ENCODE peak calls at places on chromosomes 2 and 18, in five cellular contexts. M is NCI-H2029 treated with DMSO at 0.1 percent for 48 hours; N is NCI-H460; E is CD4-positive, alpha-beta T cell; Z is NCI-H1105 treated with DMSO at 0.1 percent for 48 hours. X is an unnamed sample.

GRCh38 chr2:84881581-84882414 is 914 bp upstream of the TRABD2A start:
- DNase-seq in M (no peak), E (peak), Z (peak), N (peak), X (peak)

GRCh38 chr2:6639870-6640639 is 225.7 kb downstream of the CMPK2 start:
- DNase-seq in N (no peak), M (no peak), Z (no peak), E (no peak), X (no peak)

GRCh38 chr2:240400319-240401161 is 34.9 kb upstream of the GPC1 start:
- DNase-seq in M (no peak), Z (no peak), N (no peak), E (peak), X (no peak)

GRCh38 chr2:12618576-12618975 is 98.2 kb upstream of the TRIB2 start:
- DNase-seq in M (no peak), Z (no peak), E (no peak), N (no peak), X (no peak)

GRCh38 chr2:208249241-208249640 is 5.6 kb downstream of the IDH1 start:
- DNase-seq in Z (no peak), M (no peak), N (no peak), E (no peak), X (no peak)

GRCh38 chr2:120624738-120625446 is 110.8 kb upstream of the GLI2 start:
- DNase-seq in M (no peak), E (no peak), Z (no peak), N (no peak), X (no peak)

GRCh38 chr2:61970807-61971556 is 65.5 kb downstream of the COMMD1 start:
- DNase-seq in E (no peak), N (no peak), Z (no peak), M (no peak), X (no peak)

GRCh38 chr2:69604844-69605243 is 38.7 kb downstream of the AAK1 start:
- DNase-seq in E (no peak), Z (no peak), N (no peak), M (no peak), X (no peak)

GRCh38 chr2:71670430-71670795 is 217.1 kb downstream of the DYSF start:
- DNase-seq in M (no peak), N (no peak), Z (no peak), E (no peak), X (no peak)

GRCh38 chr2:42048318-42049251 is 764 bp downstream of the PKDCC start:
- DNase-seq in N (no peak), M (no peak), Z (no peak), E (no peak), X (peak)

GRCh38 chr2:119114266-119114665 is 44.3 kb downstream of the C1QL2 start:
- DNase-seq in E (no peak), Z (no peak), N (no peak), M (no peak), X (no peak)

GRCh38 chr18:2723207-2723606 is 67.7 kb downstream of the SMCHD1 start:
- DNase-seq in Z (no peak), M (no peak), E (no peak), N (no peak), X (no peak)

GRCh38 chr18:43786893-43787292 is 509.6 kb upstream of the SYT4 start:
- DNase-seq in N (no peak), Z (no peak), E (no peak), M (no peak), X (no peak)

GRCh38 chr18:44229693-44230108 is 451.0 kb upstream of the SETBP1 start:
- DNase-seq in N (no peak), Z (peak), M (peak), E (no peak), X (peak)

GRCh38 chr2:43579275-43579981 is 16.4 kb downstream of the THADA start:
- DNase-seq in Z (no peak), E (no peak), M (no peak), N (no peak), X (no peak)

GRCh38 chr2:72835403-72835802 is 9.6 kb upstream of the EXOC6B start:
- DNase-seq in E (no peak), N (no peak), Z (no peak), M (no peak), X (no peak)

GRCh38 chr2:65018141-65018582 is 29.0 kb downstream of the SLC1A4 start:
- DNase-seq in Z (no peak), M (no peak), E (no peak), N (no peak), X (no peak)

GRCh38 chr2:202035089-202035940 is 1.7 kb downstream of the FZD7 start:
- DNase-seq in M (no peak), Z (no peak), E (no peak), N (no peak), X (peak)